ENCODE peak calls at places on chromosomes 6 and 20, in ten cellular contexts. P is effector CD4-positive, alpha-beta T cell; E is NCI-H345; O is lower leg skin; K is activated naive CD8-positive, alpha-beta T cell treated with anti-CD3 and anti-CD28 coated beads for 36 hours; B is cardiac muscle cell; J is choroid plexus epithelial cell; C is stimulated activated CD8-positive, alpha-beta memory T cell treated with anti-CD3 and anti-CD28 coated beads, Interleukin-2, amount 100 ng/mL, for 1 hour; U is HuH-7.5; M is mesenchymal stem cell. Z is an unnamed sample.

GRCh38 chr6:40391851-40392595 is 195.1 kb downstream of the LRFN2 start:
- DNase-seq in O (no peak), B (no peak), C (no peak), U (no peak), M (no peak), K (no peak), E (no peak), J (no peak), P (no peak), Z (no peak)

GRCh38 chr20:45303586-45304463 is 2.8 kb upstream of the RBPJL start:
- DNase-seq in O (no peak), C (no peak), E (no peak), P (no peak), B (no peak), J (no peak), M (no peak), U (no peak), K (no peak), Z (no peak)

GRCh38 chr6:145502417-145502816 is 232.9 kb downstream of the EPM2A start:
- DNase-seq in P (no peak), U (no peak), J (peak; percentile 15), K (no peak), M (peak; percentile 1), O (no peak), C (no peak), B (peak; percentile 22), E (peak; percentile 3), Z (peak; percentile 79)

GRCh38 chr6:132494954-132495353 is 18.0 kb downstream of the STX7 start:
- DNase-seq in C (no peak), K (no peak), U (no peak), P (no peak), O (no peak), E (no peak), B (no peak), J (no peak), M (no peak), Z (no peak)

GRCh38 chr20:18397090-18397489 is 69.7 kb downstream of the DZANK1 start:
- DNase-seq in K (no peak), P (no peak), E (no peak), O (no peak), U (no peak), J (peak; percentile 31), M (no peak), B (no peak), C (no peak), Z (no peak)

GRCh38 chr6:28003661-28004060 is 46.6 kb downstream of the OR2B6 start:
- DNase-seq in P (no peak), E (no peak), J (no peak), K (no peak), U (no peak), B (no peak), C (no peak), M (no peak), O (no peak), Z (no peak)

GRCh38 chr6:136547336-136547735 is 2.9 kb downstream of the MAP7 start:
- DNase-seq in U (no peak), P (no peak), M (peak; percentile 39), C (no peak), K (no peak), J (peak; percentile 70), O (no peak), B (peak; percentile 15), E (peak; percentile 12), Z (peak; percentile 65)

GRCh38 chr20:987677-988076 is 14.4 kb downstream of the RSPO4 start:
- DNase-seq in K (no peak), J (no peak), B (no peak), P (no peak), M (no peak), O (no peak), C (no peak), E (no peak), U (no peak), Z (no peak)

GRCh38 chr6:154989457-154989856 is 5.7 kb upstream of the TIAM2 start:
- DNase-seq in B (no peak), M (no peak), K (no peak), C (no peak), J (no peak), P (no peak), O (no peak), E (no peak), U (no peak), Z (no peak)

GRCh38 chr20:24994186-24994465 is 1.6 kb upstream of the APMAP start:
- DNase-seq in P (no peak), K (no peak), M (no peak), O (no peak), J (no peak), B (no peak), U (no peak), C (no peak), E (no peak), Z (no peak)

GRCh38 chr6:52208612-52209011 is 22.4 kb downstream of the IL17A start:
- DNase-seq in E (no peak), K (no peak), J (no peak), C (no peak), O (no peak), M (no peak), P (no peak), B (no peak), U (no peak), Z (no peak)

Z was measured in NCI-H2171 treated with DMSO at 0.1 percent for 48 hours.